ENCODE peak calls at places on chromosomes 13 and 19, in eight cellular contexts. One of them, this sample, is unnamed.

GRCh38 chr19:4633140-4633967 is 6.0 kb upstream of the TNFAIP8L1 start:
- DNase-seq in IMR-90: peak; percentile 85
- DNase-seq in CD4-positive, alpha-beta T cell: no peak
- DNase-seq in left lobe of liver: peak; percentile 69
- DNase-seq in cerebellar nuclear complex: no peak
- DNase-seq in NCI-H345: peak; percentile 18
- DNase-seq in hepatic stellate cell: peak; percentile 67
- DNase-seq in naive thymus-derived CD4-positive, alpha-beta T cell: no peak
- DNase-seq in this sample: no peak

GRCh38 chr19:47765522-47766358 is 12.8 kb upstream of the SELENOW start:
- DNase-seq in naive thymus-derived CD4-positive, alpha-beta T cell: no peak
- DNase-seq in IMR-90: peak; percentile 44
- DNase-seq in cerebellar nuclear complex: no peak
- DNase-seq in left lobe of liver: no peak
- DNase-seq in CD4-positive, alpha-beta T cell: peak; percentile 47
- DNase-seq in hepatic stellate cell: peak; percentile 64
- DNase-seq in NCI-H345: peak; percentile 19
- DNase-seq in this sample: no peak

GRCh38 chr13:101570410-101570809 is 117.9 kb downstream of the ITGBL1 start:
- DNase-seq in IMR-90: peak; percentile 23
- DNase-seq in NCI-H345: no peak
- DNase-seq in cerebellar nuclear complex: no peak
- DNase-seq in left lobe of liver: no peak
- DNase-seq in CD4-positive, alpha-beta T cell: no peak
- DNase-seq in naive thymus-derived CD4-positive, alpha-beta T cell: no peak
- DNase-seq in hepatic stellate cell: no peak
- DNase-seq in this sample: no peak

GRCh38 chr13:60265566-60265965 is 101.8 kb upstream of the DIAPH3 start:
- DNase-seq in hepatic stellate cell: no peak
- DNase-seq in cerebellar nuclear complex: no peak
- DNase-seq in naive thymus-derived CD4-positive, alpha-beta T cell: no peak
- DNase-seq in left lobe of liver: no peak
- DNase-seq in NCI-H345: no peak
- DNase-seq in IMR-90: no peak
- DNase-seq in CD4-positive, alpha-beta T cell: no peak
- DNase-seq in this sample: no peak

GRCh38 chr19:1853295-1854031 is 5.2 kb upstream of the REXO1 start:
- DNase-seq in IMR-90: peak; percentile 68
- DNase-seq in hepatic stellate cell: peak; percentile 89
- DNase-seq in cerebellar nuclear complex: no peak
- DNase-seq in naive thymus-derived CD4-positive, alpha-beta T cell: peak; percentile 66
- DNase-seq in CD4-positive, alpha-beta T cell: peak; percentile 80
- DNase-seq in left lobe of liver: peak; percentile 87
- DNase-seq in NCI-H345: no peak
- DNase-seq in this sample: peak; percentile 75

GRCh38 chr13:60090579-60090978 is 73.1 kb downstream of the DIAPH3 start:
- DNase-seq in CD4-positive, alpha-beta T cell: no peak
- DNase-seq in IMR-90: peak; percentile 46
- DNase-seq in cerebellar nuclear complex: no peak
- DNase-seq in naive thymus-derived CD4-positive, alpha-beta T cell: no peak
- DNase-seq in left lobe of liver: no peak
- DNase-seq in hepatic stellate cell: peak; percentile 3
- DNase-seq in NCI-H345: no peak
- DNase-seq in this sample: no peak

GRCh38 chr19:33032218-33032781 is 32.4 kb downstream of the RHPN2 start:
- DNase-seq in left lobe of liver: no peak
- DNase-seq in NCI-H345: peak; percentile 79
- DNase-seq in hepatic stellate cell: no peak
- DNase-seq in cerebellar nuclear complex: no peak
- DNase-seq in naive thymus-derived CD4-positive, alpha-beta T cell: no peak
- DNase-seq in CD4-positive, alpha-beta T cell: no peak
- DNase-seq in IMR-90: no peak
- DNase-seq in this sample: no peak

GRCh38 chr19:35755160-35755549 is 1.7 kb downstream of the HSPB6 start:
- DNase-seq in IMR-90: no peak
- DNase-seq in NCI-H345: no peak
- DNase-seq in left lobe of liver: no peak
- DNase-seq in hepatic stellate cell: no peak
- DNase-seq in cerebellar nuclear complex: no peak
- DNase-seq in naive thymus-derived CD4-positive, alpha-beta T cell: no peak
- DNase-seq in CD4-positive, alpha-beta T cell: no peak
- DNase-seq in this sample: no peak

GRCh38 chr19:4316940-4317339 is 12.5 kb downstream of the FSD1 start:
- DNase-seq in NCI-H345: no peak
- DNase-seq in naive thymus-derived CD4-positive, alpha-beta T cell: no peak
- DNase-seq in left lobe of liver: no peak
- DNase-seq in cerebellar nuclear complex: no peak
- DNase-seq in hepatic stellate cell: no peak
- DNase-seq in IMR-90: no peak
- DNase-seq in CD4-positive, alpha-beta T cell: no peak
- DNase-seq in this sample: no peak

GRCh38 chr19:31905980-31906948 is 439.1 kb upstream of the ZNF507 start:
- DNase-seq in left lobe of liver: no peak
- DNase-seq in CD4-positive, alpha-beta T cell: no peak
- DNase-seq in hepatic stellate cell: no peak
- DNase-seq in cerebellar nuclear complex: no peak
- DNase-seq in IMR-90: no peak
- DNase-seq in NCI-H345: no peak
- DNase-seq in naive thymus-derived CD4-positive, alpha-beta T cell: no peak
- DNase-seq in this sample: no peak

GRCh38 chr19:49687566-49688316 is 1.7 kb upstream of the ADM5 start:
- DNase-seq in naive thymus-derived CD4-positive, alpha-beta T cell: no peak
- DNase-seq in cerebellar nuclear complex: no peak
- DNase-seq in CD4-positive, alpha-beta T cell: no peak
- DNase-seq in hepatic stellate cell: no peak
- DNase-seq in IMR-90: no peak
- DNase-seq in left lobe of liver: no peak
- DNase-seq in NCI-H345: no peak
- DNase-seq in this sample: no peak

GRCh38 chr13:102807699-102808098 is 8.8 kb downstream of the BIVM start:
- DNase-seq in NCI-H345: no peak
- DNase-seq in cerebellar nuclear complex: no peak
- DNase-seq in CD4-positive, alpha-beta T cell: no peak
- DNase-seq in naive thymus-derived CD4-positive, alpha-beta T cell: no peak
- DNase-seq in hepatic stellate cell: no peak
- DNase-seq in left lobe of liver: no peak
- DNase-seq in IMR-90: no peak
- DNase-seq in this sample: no peak

GRCh38 chr19:6222884-6223283 is 56.9 kb downstream of the MLLT1 start:
- DNase-seq in hepatic stellate cell: no peak
- DNase-seq in IMR-90: no peak
- DNase-seq in cerebellar nuclear complex: no peak
- DNase-seq in NCI-H345: no peak
- DNase-seq in left lobe of liver: no peak
- DNase-seq in CD4-positive, alpha-beta T cell: no peak
- DNase-seq in naive thymus-derived CD4-positive, alpha-beta T cell: no peak
- DNase-seq in this sample: no peak

GRCh38 chr19:15300533-15301194 is 31.7 kb downstream of the BRD4 start:
- DNase-seq in CD4-positive, alpha-beta T cell: no peak
- DNase-seq in left lobe of liver: no peak
- DNase-seq in naive thymus-derived CD4-positive, alpha-beta T cell: no peak
- DNase-seq in hepatic stellate cell: no peak
- DNase-seq in NCI-H345: no peak
- DNase-seq in cerebellar nuclear complex: no peak
- DNase-seq in IMR-90: peak; percentile 88
- DNase-seq in this sample: no peak

GRCh38 chr13:102703721-102704035 is 8.8 kb upstream of the METTL21C start:
- DNase-seq in left lobe of liver: no peak
- DNase-seq in cerebellar nuclear complex: no peak
- DNase-seq in hepatic stellate cell: no peak
- DNase-seq in NCI-H345: no peak
- DNase-seq in naive thymus-derived CD4-positive, alpha-beta T cell: no peak
- DNase-seq in IMR-90: no peak
- DNase-seq in CD4-positive, alpha-beta T cell: no peak
- DNase-seq in this sample: no peak

GRCh38 chr19:13090511-13091231 is 12.0 kb downstream of the LYL1 start:
- DNase-seq in naive thymus-derived CD4-positive, alpha-beta T cell: no peak
- DNase-seq in hepatic stellate cell: no peak
- DNase-seq in IMR-90: no peak
- DNase-seq in left lobe of liver: no peak
- DNase-seq in cerebellar nuclear complex: no peak
- DNase-seq in NCI-H345: no peak
- DNase-seq in CD4-positive, alpha-beta T cell: no peak
- DNase-seq in this sample: no peak

GRCh38 chr13:43865892-43866291 is 13.6 kb downstream of the CCDC122 start:
- DNase-seq in NCI-H345: no peak
- DNase-seq in left lobe of liver: no peak
- DNase-seq in CD4-positive, alpha-beta T cell: no peak
- DNase-seq in hepatic stellate cell: no peak
- DNase-seq in cerebellar nuclear complex: no peak
- DNase-seq in IMR-90: peak; percentile 87
- DNase-seq in naive thymus-derived CD4-positive, alpha-beta T cell: no peak
- DNase-seq in this sample: no peak

GRCh38 chr13:91108315-91108714 is 239.2 kb upstream of the MIR17HG start:
- DNase-seq in NCI-H345: no peak
- DNase-seq in naive thymus-derived CD4-positive, alpha-beta T cell: no peak
- DNase-seq in IMR-90: no peak
- DNase-seq in CD4-positive, alpha-beta T cell: no peak
- DNase-seq in cerebellar nuclear complex: no peak
- DNase-seq in left lobe of liver: no peak
- DNase-seq in hepatic stellate cell: no peak
- DNase-seq in this sample: no peak

GRCh38 chr13:98026457-98026857 is 73.0 kb downstream of the IPO5 start:
- DNase-seq in NCI-H345: no peak
- DNase-seq in IMR-90: peak; percentile 40
- DNase-seq in cerebellar nuclear complex: no peak
- DNase-seq in naive thymus-derived CD4-positive, alpha-beta T cell: no peak
- DNase-seq in CD4-positive, alpha-beta T cell: no peak
- DNase-seq in left lobe of liver: peak; percentile 82
- DNase-seq in hepatic stellate cell: no peak
- DNase-seq in this sample: no peak

GRCh38 chr13:44470623-44471562 is 97.3 kb downstream of the SERP2 start:
- DNase-seq in left lobe of liver: no peak
- DNase-seq in hepatic stellate cell: no peak
- DNase-seq in IMR-90: peak; percentile 40
- DNase-seq in cerebellar nuclear complex: no peak
- DNase-seq in CD4-positive, alpha-beta T cell: no peak
- DNase-seq in naive thymus-derived CD4-positive, alpha-beta T cell: no peak
- DNase-seq in NCI-H345: peak; percentile 6
- DNase-seq in this sample: no peak